ENCODE peak calls at places on chromosomes 11 and 22, in seven cellular contexts. V, E, P, L, C, A and X are unnamed samples.

GRCh38 chr11:97687106-97687505 is 1297.3 kb downstream of the JRKL start:
- DNase-seq in L (no peak), C (peak; percentile 15), A (no peak), V (no peak), E (no peak), P (no peak), X (no peak)

GRCh38 chr11:45259607-45260006 is 26.5 kb downstream of the SYT13 start:
- DNase-seq in C (no peak), E (no peak), P (no peak), V (no peak), A (peak; percentile 74), L (peak; percentile 80), X (no peak)

GRCh38 chr11:38323961-38324761 is 1726.1 kb upstream of the RAG2 start:
- DNase-seq in E (no peak), P (no peak), L (no peak), C (no peak), V (no peak), A (no peak), X (no peak)

GRCh38 chr22:39967103-39967829 is 7.1 kb downstream of the TMA7B start:
- DNase-seq in P (no peak), V (no peak), L (no peak), C (no peak), A (peak; percentile 74), E (no peak), X (no peak)

GRCh38 chr11:66068923-66069714 is 953 bp upstream of the PACS1 start:
- DNase-seq in L (peak; percentile 58), A (peak; percentile 59), P (peak; percentile 28), E (no peak), C (peak; percentile 57), V (peak; percentile 44), X (no peak)

GRCh38 chr11:11865449-11865848 is 23.7 kb downstream of the USP47 start:
- DNase-seq in V (no peak), E (no peak), P (no peak), L (no peak), C (no peak), A (no peak), X (no peak)

GRCh38 chr11:1570001-1570453 is 2.0 kb downstream of the DUSP8 start:
- DNase-seq in C (no peak), E (no peak), V (no peak), L (no peak), A (peak; percentile 23), P (no peak), X (no peak)

GRCh38 chr11:26806209-26806608 is 84.3 kb upstream of the SLC5A12 start:
- DNase-seq in V (no peak), P (no peak), A (no peak), L (no peak), C (no peak), E (no peak), X (no peak)

GRCh38 chr11:58945663-58946062 is 6.4 kb downstream of the GLYATL1 start:
- DNase-seq in E (no peak), V (no peak), P (no peak), L (no peak), C (no peak), A (no peak), X (no peak)

GRCh38 chr11:89489930-89490329 is 1.2 kb downstream of the NOX4 start:
- DNase-seq in P (no peak), L (no peak), V (no peak), A (no peak), E (no peak), C (no peak), X (no peak)

GRCh38 chr11:117219995-117220394 is 11.9 kb downstream of the PCSK7 start:
- DNase-seq in P (no peak), E (no peak), C (no peak), L (no peak), V (no peak), A (no peak), X (no peak)

GRCh38 chr11:60936467-60937143 is 12.3 kb downstream of the TMEM132A start:
- DNase-seq in C (no peak), L (no peak), V (no peak), P (no peak), A (no peak), E (no peak), X (no peak)

GRCh38 chr11:123504401-123504800 is 74.3 kb downstream of the GRAMD1B start:
- DNase-seq in E (no peak), L (no peak), C (no peak), P (no peak), V (no peak), A (no peak), X (no peak)

GRCh38 chr11:123510579-123510905 is 80.5 kb downstream of the GRAMD1B start:
- DNase-seq in V (no peak), A (no peak), L (no peak), C (no peak), E (no peak), P (no peak), X (no peak)

GRCh38 chr11:123509737-123510578 is 79.9 kb downstream of the GRAMD1B start:
- DNase-seq in L (no peak), V (no peak), C (peak; percentile 65), A (no peak), P (no peak), E (no peak), X (no peak)

GRCh38 chr11:123507043-123507442 is 77.0 kb downstream of the GRAMD1B start:
- DNase-seq in V (no peak), L (no peak), E (no peak), A (no peak), C (no peak), P (no peak), X (no peak)

GRCh38 chr11:123505546-123506299 is 75.7 kb downstream of the GRAMD1B start:
- DNase-seq in A (no peak), L (no peak), E (no peak), V (no peak), P (no peak), C (no peak), X (no peak)
- H3K4me3 ChIP-seq in A (no peak overlapping the region), L (no peak overlapping the region), E (no peak overlapping the region), V (no peak overlapping the region), P (no peak overlapping the region), C (no peak overlapping the region), X (no peak overlapping the region)

GRCh38 chr11:110425751-110426545 is 3.8 kb upstream of the FDX1 start:
- DNase-seq in A (no peak), C (no peak), V (no peak), P (no peak), E (no peak), L (no peak), X (no peak)
- H3K27ac ChIP-seq in A (no peak overlapping the region), C (no peak overlapping the region), V (no peak overlapping the region), P (no peak overlapping the region), E (no peak overlapping the region), L (no peak overlapping the region), X (no peak overlapping the region)

GRCh38 chr22:42991010-42991651 is 23.8 kb downstream of the PACSIN2 start:
- DNase-seq in L (no peak), E (no peak), P (no peak), A (peak; percentile 67), C (no peak), V (no peak), X (no peak)
- H3K4me3 ChIP-seq in L (no peak overlapping the region), E (no peak overlapping the region), P (no peak overlapping the region), A (no peak overlapping the region), C (no peak overlapping the region), V (no peak overlapping the region), X (no peak overlapping the region)

GRCh38 chr22:50624347-50625130 is 3.4 kb downstream of the ARSA start:
- DNase-seq in C (no peak), E (no peak), L (no peak), P (no peak), V (no peak), A (no peak), X (no peak)
- H3K27ac ChIP-seq in C (no peak overlapping the region), E (no peak overlapping the region), L (no peak overlapping the region), P (no peak overlapping the region), V (no peak overlapping the region), A (no peak overlapping the region), X (no peak overlapping the region)

GRCh38 chr11:8267280-8267679 is 3.6 kb upstream of the LMO1 start:
- DNase-seq in V (no peak), L (no peak), C (no peak), P (no peak), A (no peak), E (no peak), X (no peak)
- H3K4me3 ChIP-seq in V (no peak overlapping the region), L (no peak overlapping the region), C (no peak overlapping the region), P (no peak overlapping the region), A (no peak overlapping the region), E (no peak overlapping the region), X (no peak overlapping the region)

GRCh38 chr22:17906978-17907730 is 117.2 kb downstream of the MICAL3 start:
- DNase-seq in E (no peak), A (no peak), V (no peak), P (no peak), L (no peak), C (no peak), X (no peak)
- H3K27ac ChIP-seq in E (no peak overlapping the region), A (no peak overlapping the region), V (no peak overlapping the region), P (no peak overlapping the region), L (no peak overlapping the region), C (peak overlapping the region; percentile 80), X (peak overlapping the region; percentile 62)

GRCh38 chr22:35797411-35797810 is 79.7 kb downstream of the APOL5 start:
- DNase-seq in L (no peak), C (no peak), P (no peak), V (no peak), A (no peak), E (no peak), X (no peak)

GRCh38 chr22:35792501-35792900 is 74.8 kb downstream of the APOL5 start:
- DNase-seq in P (no peak), V (no peak), E (no peak), C (no peak), A (no peak), L (peak; percentile 60), X (no peak)

GRCh38 chr22:35795476-35795875 is 77.8 kb downstream of the APOL5 start:
- DNase-seq in V (no peak), P (no peak), C (no peak), L (no peak), A (no peak), E (no peak), X (no peak)
- H3K4me3 ChIP-seq in V (no peak overlapping the region), P (no peak overlapping the region), C (no peak overlapping the region), L (no peak overlapping the region), A (no peak overlapping the region), E (no peak overlapping the region), X (no peak overlapping the region)